ENCODE peak calls at places on chromosome 12, in nine cellular contexts. U is sciatic nerve; F is iris pigment epithelial cell; Z is effector CD4-positive, alpha-beta T cell; Y is endodermal cell; V is nucleus accumbens; Q is Calu3; A is amygdala; R is EH. N is an unnamed sample.

GRCh38 chr12:123132951-123133619 is 17.8 kb downstream of the PITPNM2 start:
- DNase-seq in U (no peak), F (no peak), Z (no peak), Y (no peak), V (no peak), Q (no peak), A (no peak), R (no peak), N (no peak)

GRCh38 chr12:82413994-82414393 is 55.7 kb downstream of the METTL25 start:
- DNase-seq in U (no peak), F (peak), Z (no peak), Y (no peak), V (no peak), Q (no peak), A (no peak), R (no peak), N (no peak)

GRCh38 chr12:29710104-29710503 is 73.6 kb downstream of the TMTC1 start:
- DNase-seq in U (no peak), F (no peak), Z (no peak), Y (peak), V (no peak), Q (no peak), A (no peak), R (no peak), N (peak)

GRCh38 chr12:85279449-85280137 is 427 bp upstream of the ALX1 start:
- DNase-seq in U (no peak), F (peak), Z (no peak), Y (peak), V (no peak), Q (no peak), A (no peak), R (no peak), N (no peak)

GRCh38 chr12:90543393-90543792 is 411.6 kb downstream of the CCER1 start:
- DNase-seq in U (no peak), F (peak), Z (no peak), Y (no peak), V (no peak), Q (no peak), A (no peak), R (no peak), N (peak)

GRCh38 chr12:6038160-6038559 is 86.3 kb downstream of the VWF start:
- DNase-seq in U (no peak), F (peak), Z (no peak), Y (peak), V (no peak), Q (peak), A (no peak), R (peak), N (peak)

GRCh38 chr12:10268037-10268436 is 39.6 kb upstream of the KLRD1 start:
- DNase-seq in U (no peak), F (no peak), Z (no peak), Y (no peak), V (no peak), Q (no peak), A (no peak), R (no peak), N (no peak)

GRCh38 chr12:27841392-27841882 is 61.4 kb upstream of the MANSC4 start:
- DNase-seq in U (no peak), F (peak), Z (no peak), Y (no peak), V (no peak), Q (no peak), A (no peak), R (peak), N (peak)

GRCh38 chr12:66268562-66268961 is 33.7 kb upstream of the HELB start:
- DNase-seq in U (no peak), F (no peak), Z (no peak), Y (no peak), V (no peak), Q (no peak), A (no peak), R (no peak), N (no peak)

GRCh38 chr12:124730455-124730932 is 133.2 kb downstream of the SCARB1 start:
- DNase-seq in U (no peak), F (peak), Z (no peak), Y (no peak), V (no peak), Q (peak), A (no peak), R (peak), N (no peak)

GRCh38 chr12:95624544-95624943 is 73.3 kb upstream of the USP44 start:
- DNase-seq in U (no peak), F (peak), Z (no peak), Y (no peak), V (no peak), Q (peak), A (no peak), R (peak), N (peak)

GRCh38 chr12:42187799-42188198 is 43.1 kb upstream of the GXYLT1 start:
- DNase-seq in U (no peak), F (no peak), Z (no peak), Y (no peak), V (no peak), Q (no peak), A (no peak), R (no peak), N (no peak)

GRCh38 chr12:12456637-12457036 is 99.8 kb downstream of the BORCS5 start:
- DNase-seq in U (no peak), F (peak), Z (no peak), Y (no peak), V (no peak), Q (no peak), A (no peak), R (no peak), N (no peak)

GRCh38 chr12:75656650-75657049 is 145.2 kb upstream of the KRR1 start:
- DNase-seq in U (no peak), F (peak), Z (no peak), Y (no peak), V (no peak), Q (peak), A (no peak), R (peak), N (peak)

GRCh38 chr12:59737725-59738463 is 142.1 kb downstream of the SLC16A7 start:
- DNase-seq in U (no peak), F (peak), Z (no peak), Y (no peak), V (no peak), Q (no peak), A (no peak), R (peak), N (peak)

GRCh38 chr12:44876554-44877275 is 600 bp upstream of the NELL2 start:
- DNase-seq in U (no peak), F (peak), Z (peak), Y (peak), V (peak), Q (peak), A (peak), R (peak), N (peak)